ENCODE peak calls at places on chromosome 12, in five cellular contexts. One of them, this sample, is unnamed.

GRCh38 chr12:121860257-121860656 is 1.6 kb upstream of the HPD start:
- DNase-seq in ovary: no peak
- DNase-seq in neural crest cell: no peak
- DNase-seq in GM10248: no peak
- DNase-seq in heart right ventricle: no peak
- DNase-seq in this sample: no peak

GRCh38 chr12:6534914-6535696 is 788 bp downstream of the GAPDH start:
- DNase-seq in ovary: peak
- DNase-seq in neural crest cell: peak
- DNase-seq in GM10248: peak
- DNase-seq in heart right ventricle: peak
- DNase-seq in this sample: peak

GRCh38 chr12:53424626-53425514 is 1.2 kb downstream of the AMHR2 start:
- DNase-seq in ovary: peak
- DNase-seq in neural crest cell: no peak
- DNase-seq in GM10248: no peak
- DNase-seq in heart right ventricle: no peak
- DNase-seq in this sample: no peak

GRCh38 chr12:86233126-86233525 is 23.1 kb downstream of the MGAT4C start:
- DNase-seq in ovary: no peak
- DNase-seq in neural crest cell: no peak
- DNase-seq in GM10248: no peak
- DNase-seq in heart right ventricle: no peak
- DNase-seq in this sample: no peak

GRCh38 chr12:115323223-115323905 is 639.4 kb upstream of the TBX3 start:
- DNase-seq in ovary: no peak
- DNase-seq in neural crest cell: no peak
- DNase-seq in GM10248: no peak
- DNase-seq in heart right ventricle: no peak
- DNase-seq in this sample: no peak

GRCh38 chr12:53078425-53079225 is 565 bp downstream of the SPRYD3 start:
- DNase-seq in ovary: peak
- DNase-seq in neural crest cell: no peak
- DNase-seq in GM10248: no peak
- DNase-seq in heart right ventricle: no peak
- DNase-seq in this sample: no peak

GRCh38 chr12:96985515-96986362 is 78.7 kb downstream of the NEDD1 start:
- DNase-seq in ovary: no peak
- DNase-seq in neural crest cell: no peak
- DNase-seq in GM10248: peak
- DNase-seq in heart right ventricle: peak
- DNase-seq in this sample: no peak

GRCh38 chr12:58678753-58679152 is 241.6 kb downstream of the LRIG3 start:
- DNase-seq in ovary: no peak
- DNase-seq in neural crest cell: no peak
- DNase-seq in GM10248: no peak
- DNase-seq in heart right ventricle: no peak
- DNase-seq in this sample: no peak

GRCh38 chr12:116794725-116795124 is 56.6 kb downstream of the RNFT2 start:
- DNase-seq in ovary: no peak
- DNase-seq in neural crest cell: no peak
- DNase-seq in GM10248: no peak
- DNase-seq in heart right ventricle: no peak
- DNase-seq in this sample: no peak

GRCh38 chr12:62834406-62834805 is 100.5 kb downstream of the PPM1H start:
- DNase-seq in ovary: peak
- DNase-seq in neural crest cell: no peak
- DNase-seq in GM10248: no peak
- DNase-seq in heart right ventricle: peak
- DNase-seq in this sample: no peak

GRCh38 chr12:114221136-114221838 is 184.7 kb downstream of the TBX5 start:
- DNase-seq in ovary: no peak
- DNase-seq in neural crest cell: no peak
- DNase-seq in GM10248: no peak
- DNase-seq in heart right ventricle: peak
- DNase-seq in this sample: no peak

GRCh38 chr12:49807991-49808580 is 20.1 kb downstream of the NCKAP5L start:
- DNase-seq in ovary: no peak
- DNase-seq in neural crest cell: no peak
- DNase-seq in GM10248: no peak
- DNase-seq in heart right ventricle: no peak
- DNase-seq in this sample: no peak

GRCh38 chr12:77725611-77726010 is 105.1 kb upstream of the NAV3 start:
- DNase-seq in ovary: no peak
- DNase-seq in neural crest cell: no peak
- DNase-seq in GM10248: no peak
- DNase-seq in heart right ventricle: no peak
- DNase-seq in this sample: no peak

GRCh38 chr12:99984271-99985128 is at the start of gene ANKS1B:
- DNase-seq in ovary: peak
- DNase-seq in neural crest cell: peak
- DNase-seq in GM10248: peak
- DNase-seq in heart right ventricle: peak
- DNase-seq in this sample: peak

GRCh38 chr12:43009866-43010265 is 420.3 kb upstream of the PRICKLE1 start:
- DNase-seq in ovary: no peak
- DNase-seq in neural crest cell: no peak
- DNase-seq in GM10248: no peak
- DNase-seq in heart right ventricle: no peak
- DNase-seq in this sample: no peak

GRCh38 chr12:57611810-57612710 is 825 bp downstream of the ARHGEF25 start:
- DNase-seq in ovary: no peak
- DNase-seq in neural crest cell: no peak
- DNase-seq in GM10248: peak
- DNase-seq in heart right ventricle: no peak
- DNase-seq in this sample: no peak

DNA sequence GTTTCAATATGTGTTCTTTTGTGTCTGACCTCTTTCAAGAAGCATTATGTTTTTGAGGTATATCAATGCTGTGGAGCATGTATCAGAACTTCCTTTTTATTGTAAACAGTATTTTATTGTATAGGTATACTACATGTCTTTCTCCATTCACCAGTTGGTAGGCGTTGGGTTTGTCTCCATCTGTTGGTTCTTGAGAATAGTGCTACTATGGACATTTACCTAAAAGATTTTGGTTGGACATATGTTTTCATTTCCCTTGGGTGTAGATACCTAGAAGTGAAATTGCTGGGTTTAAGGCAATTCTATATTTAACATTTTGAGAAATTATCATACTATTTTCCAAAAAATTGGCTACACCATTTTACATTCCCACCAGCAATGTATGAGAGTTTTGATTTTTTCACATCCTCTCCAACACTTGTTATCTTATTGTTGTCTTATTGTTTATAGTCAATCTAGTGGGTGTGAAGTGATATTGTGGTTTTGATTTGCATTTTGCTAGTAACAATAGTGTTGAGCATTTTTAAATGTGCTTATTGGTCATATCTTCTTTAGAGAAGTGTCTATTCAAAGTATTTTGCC is 409.2 kb downstream of the IPO8 start:
- DNase-seq in ovary: no peak
- DNase-seq in neural crest cell: no peak
- DNase-seq in GM10248: no peak
- DNase-seq in heart right ventricle: no peak
- DNase-seq in this sample: no peak
- TF ChIP-seq CTCF in ovary: no peak
- TF ChIP-seq CTCF in neural crest cell: peak
- TF ChIP-seq CTCF in GM10248: peak
- TF ChIP-seq CTCF in heart right ventricle: peak
- TF ChIP-seq CTCF in this sample: no peak

GRCh38 chr12:56484566-56484965 is 3.4 kb downstream of the GLS2 start:
- DNase-seq in ovary: no peak
- DNase-seq in neural crest cell: no peak
- DNase-seq in GM10248: no peak
- DNase-seq in heart right ventricle: no peak
- DNase-seq in this sample: no peak
- TF ChIP-seq CTCF in ovary: no peak
- TF ChIP-seq CTCF in neural crest cell: no peak
- TF ChIP-seq CTCF in GM10248: no peak
- TF ChIP-seq CTCF in heart right ventricle: no peak
- TF ChIP-seq CTCF in this sample: no peak

GRCh38 chr12:46208370-46208769 is 60.5 kb downstream of the SLC38A1 start:
- DNase-seq in ovary: no peak
- DNase-seq in neural crest cell: no peak
- DNase-seq in GM10248: no peak
- DNase-seq in heart right ventricle: no peak
- DNase-seq in this sample: no peak

GRCh38 chr12:46209165-46209564 is 59.7 kb downstream of the SLC38A1 start:
- DNase-seq in ovary: no peak
- DNase-seq in neural crest cell: no peak
- DNase-seq in GM10248: no peak
- DNase-seq in heart right ventricle: no peak
- DNase-seq in this sample: no peak

GRCh38 chr12:46206471-46206870 is 62.4 kb downstream of the SLC38A1 start:
- DNase-seq in ovary: no peak
- DNase-seq in neural crest cell: no peak
- DNase-seq in GM10248: no peak
- DNase-seq in heart right ventricle: no peak
- DNase-seq in this sample: no peak

GRCh38 chr12:46207644-46208043 is 61.2 kb downstream of the SLC38A1 start:
- DNase-seq in ovary: no peak
- DNase-seq in neural crest cell: no peak
- DNase-seq in GM10248: no peak
- DNase-seq in heart right ventricle: no peak
- DNase-seq in this sample: no peak

GRCh38 chr12:46205293-46205692 is 63.5 kb downstream of the SLC38A1 start:
- DNase-seq in ovary: no peak
- DNase-seq in neural crest cell: no peak
- DNase-seq in GM10248: no peak
- DNase-seq in heart right ventricle: no peak
- DNase-seq in this sample: no peak
- TF ChIP-seq CTCF in ovary: no peak
- TF ChIP-seq CTCF in neural crest cell: no peak
- TF ChIP-seq CTCF in GM10248: no peak
- TF ChIP-seq CTCF in heart right ventricle: peak
- TF ChIP-seq CTCF in this sample: no peak

DNA sequence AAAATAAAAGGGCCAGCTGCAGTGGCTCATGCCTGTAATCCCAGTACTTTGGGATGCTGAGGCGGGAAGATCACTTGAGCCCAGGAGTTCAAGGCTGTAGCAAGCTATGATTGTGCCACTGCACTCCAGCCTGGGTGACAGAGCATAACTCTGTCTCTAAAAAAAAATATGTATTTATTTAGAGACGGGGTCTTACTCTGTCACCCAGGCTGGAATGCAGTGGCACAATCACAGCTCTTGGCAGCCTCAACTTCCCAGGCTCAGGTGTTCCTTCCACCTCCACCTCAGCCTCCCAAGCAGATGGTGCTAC is 179.3 kb upstream of the ATF7IP start:
- DNase-seq in ovary: no peak
- DNase-seq in neural crest cell: no peak
- DNase-seq in GM10248: no peak
- DNase-seq in heart right ventricle: no peak
- DNase-seq in this sample: no peak
- TF ChIP-seq CTCF in ovary: no peak
- TF ChIP-seq CTCF in neural crest cell: peak
- TF ChIP-seq CTCF in GM10248: no peak
- TF ChIP-seq CTCF in heart right ventricle: no peak
- TF ChIP-seq CTCF in this sample: no peak

GRCh38 chr12:991350-992278 is 591 bp downstream of the ERC1 start:
- DNase-seq in ovary: no peak
- DNase-seq in neural crest cell: no peak
- DNase-seq in GM10248: no peak
- DNase-seq in heart right ventricle: no peak
- DNase-seq in this sample: no peak

GRCh38 chr12:989051-989450 is 2.0 kb upstream of the ERC1 start:
- DNase-seq in ovary: no peak
- DNase-seq in neural crest cell: no peak
- DNase-seq in GM10248: no peak
- DNase-seq in heart right ventricle: no peak
- DNase-seq in this sample: no peak

GRCh38 chr12:989751-990278 is 1.2 kb upstream of the ERC1 start:
- DNase-seq in ovary: no peak
- DNase-seq in neural crest cell: no peak
- DNase-seq in GM10248: no peak
- DNase-seq in heart right ventricle: no peak
- DNase-seq in this sample: no peak

GRCh38 chr12:990308-990648 is 745 bp upstream of the ERC1 start:
- DNase-seq in ovary: peak
- DNase-seq in neural crest cell: no peak
- DNase-seq in GM10248: no peak
- DNase-seq in heart right ventricle: peak
- DNase-seq in this sample: peak

GRCh38 chr12:990649-991349 is at the start of gene ERC1:
- DNase-seq in ovary: peak
- DNase-seq in neural crest cell: peak
- DNase-seq in GM10248: peak
- DNase-seq in heart right ventricle: peak
- DNase-seq in this sample: peak
- TF ChIP-seq CTCF in ovary: peak
- TF ChIP-seq CTCF in neural crest cell: no peak
- TF ChIP-seq CTCF in GM10248: peak
- TF ChIP-seq CTCF in heart right ventricle: no peak
- TF ChIP-seq CTCF in this sample: no peak

DNA sequence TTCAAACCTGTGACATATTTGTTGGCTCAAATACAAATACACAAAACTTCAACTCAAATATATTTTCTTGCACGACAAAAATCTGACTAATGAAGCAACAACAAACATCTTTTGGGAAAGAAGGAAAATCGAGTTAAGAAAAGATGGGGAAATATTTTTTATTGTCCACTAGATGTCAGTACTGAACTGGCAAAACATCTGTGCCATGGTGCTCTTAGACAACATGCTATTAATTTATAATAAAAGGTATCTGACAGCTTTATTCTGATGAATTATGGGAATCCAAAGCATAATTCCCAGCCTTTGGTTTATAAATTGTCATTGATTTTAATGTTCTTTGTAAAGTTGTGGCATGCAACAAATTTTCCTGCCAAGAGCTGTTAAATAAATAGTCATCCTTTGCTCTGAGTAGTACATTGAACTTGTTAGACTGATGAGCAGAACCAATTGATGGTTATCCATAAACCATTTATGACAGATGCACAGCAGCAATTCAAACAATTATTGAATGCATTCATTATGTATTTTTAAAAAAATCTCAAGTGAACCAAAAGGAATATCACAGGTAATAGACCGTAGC is 231.2 kb downstream of the ETNK1 start:
- DNase-seq in ovary: no peak
- DNase-seq in neural crest cell: no peak
- DNase-seq in GM10248: no peak
- DNase-seq in heart right ventricle: no peak
- DNase-seq in this sample: no peak
- TF ChIP-seq CTCF in ovary: peak
- TF ChIP-seq CTCF in neural crest cell: peak
- TF ChIP-seq CTCF in GM10248: peak
- TF ChIP-seq CTCF in heart right ventricle: peak
- TF ChIP-seq CTCF in this sample: no peak

GRCh38 chr12:81872400-81872799 is 113.2 kb upstream of the PPFIA2 start:
- DNase-seq in ovary: no peak
- DNase-seq in neural crest cell: no peak
- DNase-seq in GM10248: no peak
- DNase-seq in heart right ventricle: no peak
- DNase-seq in this sample: no peak

DNA sequence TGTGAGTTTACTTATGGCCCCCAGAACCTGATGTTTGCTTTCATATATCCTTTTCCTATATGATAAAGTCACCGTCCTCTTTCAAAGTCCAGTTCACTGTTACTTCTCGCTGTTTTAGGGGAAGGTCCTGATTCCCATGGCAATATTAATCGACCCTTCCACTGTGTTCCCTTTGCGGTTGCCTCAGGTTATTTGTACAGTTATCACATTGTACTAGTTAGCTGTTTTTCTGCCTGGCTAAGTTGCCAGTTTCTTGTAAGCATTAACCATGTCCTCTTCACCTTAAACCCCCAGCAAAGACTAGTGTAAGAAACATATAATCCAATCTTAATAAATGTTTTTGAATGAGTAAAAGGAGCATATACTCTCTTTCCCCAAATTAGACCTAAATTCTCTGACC is 115.0 kb upstream of the PPFIA2 start:
- DNase-seq in ovary: no peak
- DNase-seq in neural crest cell: no peak
- DNase-seq in GM10248: no peak
- DNase-seq in heart right ventricle: no peak
- DNase-seq in this sample: no peak
- TF ChIP-seq CTCF in ovary: no peak
- TF ChIP-seq CTCF in neural crest cell: no peak
- TF ChIP-seq CTCF in GM10248: no peak
- TF ChIP-seq CTCF in heart right ventricle: no peak
- TF ChIP-seq CTCF in this sample: no peak